ENCODE peak calls at places on chromosomes 6 and 20, in ten cellular contexts. X is stomach; P is heart left ventricle; O is uterus; I is mucosa of descending colon; C is naive thymus-derived CD4-positive, alpha-beta T cell; J is aorta; H is left ventricle myocardium inferior; F is tibial artery; Y is mesenchymal stem cell. Q is an unnamed sample. For H3K36me3 and H3K4me1, the result is how much of the 10 kb centered on the place peaks cover.

GRCh38 chr6:77669913-77670312 is 17.1 kb downstream of the MEI4 start:
- DNase-seq in P (no peak), J (no peak), C (no peak), F (no peak), X (no peak), O (no peak), H (no peak), Y (no peak), I (no peak), Q (no peak)

GRCh38 chr6:3798211-3798909 is 46.8 kb upstream of the PXDC1 start:
- DNase-seq in O (no peak), P (no peak), Y (no peak), I (no peak), J (no peak), C (no peak), F (no peak), H (no peak), X (no peak), Q (no peak)

GRCh38 chr6:118743744-118744143 is 92.4 kb upstream of the CEP85L start:
- DNase-seq in X (no peak), O (no peak), I (no peak), J (no peak), Y (no peak), F (no peak), H (no peak), C (no peak), P (no peak), Q (no peak)

GRCh38 chr6:110255356-110255755 is 75.1 kb downstream of the CDC40 start:
- DNase-seq in F (no peak), J (no peak), X (no peak), P (peak), O (no peak), Y (peak), I (peak), C (no peak), H (no peak), Q (no peak)

GRCh38 chr20:45863543-45864470 is 6.4 kb downstream of the ZSWIM3 start:
- DNase-seq in P (no peak), H (no peak), X (no peak), Y (no peak), F (no peak), I (peak), J (no peak), O (no peak), C (no peak), Q (no peak)

GRCh38 chr6:116096979-116097816 is 3.5 kb upstream of the NT5DC1 start:
- DNase-seq in O (no peak), Y (peak), F (no peak), P (no peak), J (no peak), X (no peak), H (no peak), I (no peak), C (no peak), Q (no peak)

GRCh38 chr20:53611449-53611894 is 17.8 kb upstream of the ZNF217 start:
- DNase-seq in C (no peak), O (peak), I (no peak), J (peak), X (peak), H (no peak), Y (peak), P (peak), F (peak), Q (peak)

GRCh38 chr6:122645256-122645655 is 35.1 kb downstream of the PKIB start:
- DNase-seq in I (no peak), C (no peak), F (no peak), Y (no peak), H (no peak), P (no peak), O (no peak), J (no peak), X (no peak), Q (no peak)

GRCh38 chr6:141326426-141326825 is 806.3 kb upstream of the GJE1 start:
- DNase-seq in H (no peak), O (no peak), F (no peak), X (no peak), P (no peak), Y (peak), J (no peak), C (no peak), I (no peak), Q (peak)

GRCh38 chr6:13277231-13277630 is 51.1 kb downstream of the TBC1D7 start:
- DNase-seq in X (no peak), H (no peak), C (no peak), I (no peak), P (no peak), F (no peak), Y (no peak), J (no peak), O (no peak), Q (no peak)

GRCh38 chr6:17454316-17455005 is 61.1 kb downstream of the CAP2 start:
- DNase-seq in Y (peak), F (no peak), H (no peak), I (no peak), X (no peak), P (no peak), O (no peak), C (no peak), J (no peak), Q (no peak)

GRCh38 chr6:89574860-89575561 is 63.5 kb downstream of the LYRM2 start:
- DNase-seq in Y (no peak), H (no peak), X (no peak), C (no peak), J (no peak), P (no peak), O (no peak), F (no peak), I (no peak), Q (no peak)

GRCh38 chr6:13303668-13304017 is 24.7 kb downstream of the TBC1D7 start:
- DNase-seq in I (peak), C (no peak), F (peak), Y (peak), H (peak), J (peak), O (peak), P (peak), X (peak), Q (no peak)

GRCh38 chr20:22408521-22409402 is 175.6 kb downstream of the FOXA2 start:
- DNase-seq in C (no peak), X (no peak), P (no peak), I (no peak), Y (no peak), O (no peak), J (no peak), H (no peak), F (no peak), Q (no peak)

GRCh38 chr20:49983848-49984408 is 1.1 kb downstream of the SNAI1 start:
- DNase-seq in X (no peak), J (peak), F (peak), H (peak), C (no peak), P (no peak), Y (peak), I (no peak), O (no peak), Q (no peak)

GRCh38 chr6:95576621-95577316 is 566 bp upstream of the MANEA start:
- DNase-seq in J (no peak), I (no peak), Y (peak), X (no peak), C (peak), P (no peak), H (no peak), F (no peak), O (no peak), Q (no peak)

GRCh38 chr6:46221221-46221793 is 50.5 kb upstream of the ENPP5 start:
- DNase-seq in I (peak), H (no peak), X (no peak), P (no peak), O (no peak), J (no peak), Y (peak), F (no peak), C (no peak), Q (peak)

DNA sequence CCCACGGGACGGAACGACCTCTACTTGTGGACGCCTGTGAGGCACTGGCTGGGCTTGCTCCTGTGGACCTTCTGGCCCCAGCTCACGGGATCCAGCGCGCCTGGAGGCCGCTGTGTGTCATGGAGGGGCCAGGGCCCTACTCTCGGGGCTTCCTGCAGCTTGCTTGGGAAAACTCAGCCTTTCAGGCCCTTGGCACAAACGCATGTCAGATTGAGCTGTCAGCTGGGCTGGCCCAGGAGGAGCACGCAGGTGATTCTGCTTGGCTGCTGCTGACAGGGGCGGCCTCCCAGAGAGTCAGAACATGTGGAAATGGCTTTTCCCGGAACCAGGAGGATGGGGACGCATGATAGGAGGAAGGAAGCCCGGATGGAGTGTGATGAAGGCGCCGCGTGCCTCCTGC is 39.7 kb downstream of the TMEM181 start:
- DNase-seq in C (no peak), H (no peak), J (no peak), O (no peak), Y (no peak), F (no peak), P (no peak), I (no peak), X (no peak), Q (no peak)
- H3K36me3 ChIP-seq in C (under half), H (under half), J (under half), O (under half), Y (under half), F (under half), P (under half), I (under half), X (half or more), Q (under half)

GRCh38 chr6:35018746-35019145 is 122.4 kb downstream of the TCP11 start:
- DNase-seq in X (no peak), Y (no peak), P (no peak), I (no peak), C (no peak), F (no peak), J (no peak), H (no peak), O (no peak), Q (no peak)

GRCh38 chr6:35018184-35018523 is 123.0 kb downstream of the TCP11 start:
- DNase-seq in X (no peak), C (no peak), O (no peak), F (no peak), I (no peak), P (no peak), J (no peak), H (no peak), Y (no peak), Q (no peak)

GRCh38 chr6:35017461-35018183 is 123.5 kb downstream of the TCP11 start:
- DNase-seq in H (peak), Y (no peak), P (peak), O (peak), X (no peak), C (no peak), F (peak), I (no peak), J (peak), Q (no peak)

GRCh38 chr6:35019831-35020230 is 121.3 kb downstream of the TCP11 start:
- DNase-seq in P (no peak), H (no peak), C (no peak), O (no peak), F (no peak), X (no peak), Y (no peak), J (no peak), I (no peak), Q (no peak)

GRCh38 chr6:35019171-35019570 is 122.0 kb downstream of the TCP11 start:
- DNase-seq in P (no peak), Y (no peak), H (no peak), I (no peak), O (no peak), C (no peak), F (no peak), J (no peak), X (no peak), Q (no peak)
- H3K4me3 ChIP-seq in P (peak), Y (no peak), H (peak), I (no peak), O (no peak), C (no peak), F (peak), J (peak), X (peak), Q (no peak)

DNA sequence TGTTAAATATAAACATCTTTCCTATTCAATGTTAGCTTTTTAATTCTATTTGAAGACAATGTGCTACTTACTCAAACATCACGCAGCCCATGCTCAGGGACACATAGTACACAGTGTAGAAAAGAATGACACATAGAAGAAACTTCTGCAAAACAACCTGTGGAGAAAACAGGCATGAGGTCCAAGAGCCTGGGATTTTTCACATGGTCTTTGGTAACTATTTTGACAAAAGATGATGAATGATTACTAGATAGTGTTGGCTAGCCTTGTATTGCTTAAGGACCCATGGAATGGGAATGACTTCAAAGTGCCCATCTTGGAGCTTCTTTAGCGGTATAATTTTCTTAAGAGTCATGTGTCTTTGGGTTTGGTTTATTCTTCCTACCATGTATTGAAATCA is 15.4 kb downstream of the TMEM244 start:
- DNase-seq in F (no peak), O (no peak), X (no peak), J (no peak), C (no peak), H (no peak), Y (no peak), I (no peak), P (no peak), Q (no peak)
- H3K4me1 ChIP-seq in F (under half), O (under half), X (under half), J (under half), C (under half), H (under half), Y (under half), I (under half), P (under half), Q (under half)

DNA sequence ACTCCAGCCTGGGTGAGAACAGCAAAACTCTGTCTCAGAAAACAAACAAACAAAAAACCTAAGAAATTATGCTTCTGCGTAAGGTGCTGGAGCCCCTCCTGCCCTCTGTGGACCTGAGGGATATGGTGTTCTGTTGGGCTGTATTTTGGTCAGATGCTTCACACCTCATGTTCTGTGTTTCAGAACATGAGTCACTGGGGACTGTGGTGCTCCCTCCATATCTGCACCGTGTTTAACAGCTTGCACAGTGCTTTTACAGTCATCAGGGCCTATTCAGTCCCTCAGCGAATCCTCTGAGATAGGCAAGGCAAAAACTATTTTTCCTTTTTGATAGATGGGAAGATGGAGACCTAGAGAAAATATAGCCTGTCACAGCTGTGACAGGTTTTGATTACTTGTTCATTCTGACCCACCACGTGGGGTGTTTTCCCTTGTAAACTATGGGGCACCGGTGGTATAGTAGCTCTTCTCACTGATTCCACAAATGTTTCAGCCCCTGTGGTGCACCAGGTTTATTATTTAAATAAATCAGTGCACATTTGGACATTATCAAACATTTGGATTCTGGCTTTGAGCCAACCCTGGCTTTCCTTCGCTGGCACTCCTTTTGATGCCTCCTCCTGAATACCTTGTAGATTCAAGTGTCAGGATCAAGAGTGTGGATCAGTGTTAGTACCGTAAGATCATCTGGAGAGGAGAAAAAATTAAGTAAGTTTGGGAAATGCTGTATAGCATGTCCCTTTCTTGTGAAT is 9.6 kb downstream of the TTPAL start:
- DNase-seq in C (no peak), X (no peak), J (no peak), Y (no peak), H (no peak), F (no peak), P (no peak), O (no peak), I (no peak), Q (no peak)
- H3K36me3 ChIP-seq in C (under half), X (half or more), J (under half), Y (under half), H (half or more), F (under half), P (half or more), O (under half), I (under half), Q (under half)

DNA sequence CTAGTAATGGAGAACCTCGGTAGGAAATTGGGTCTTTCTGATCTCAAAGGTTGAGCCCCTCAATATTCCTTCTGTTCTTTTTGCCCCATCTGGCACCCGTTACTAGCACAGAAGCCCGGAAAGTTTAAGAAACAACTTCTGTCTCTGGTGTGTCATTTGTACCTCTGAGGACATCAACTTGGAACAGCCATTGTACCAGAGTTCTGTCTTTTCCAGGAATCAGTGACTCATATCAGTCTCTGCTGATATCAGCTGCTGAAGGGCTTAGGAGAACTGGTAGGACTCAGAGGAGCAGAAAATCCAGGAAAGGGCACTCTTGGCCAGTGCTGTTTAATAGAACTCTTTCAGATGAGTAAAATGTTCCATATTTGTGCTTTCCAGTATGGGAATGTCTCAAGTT is 78.3 kb upstream of the CHD6 start:
- DNase-seq in O (no peak), J (no peak), I (no peak), F (no peak), H (no peak), C (no peak), X (no peak), Y (peak), P (no peak), Q (no peak)
- H3K4me3 ChIP-seq in O (no peak), J (no peak), I (no peak), F (no peak), H (no peak), C (no peak), X (no peak), Y (no peak), P (no peak), Q (no peak)

Q was measured in Panc1.